ENCODE peak calls at places on chromosomes 1 and 21, in four cellular contexts. R is dorsolateral prefrontal cortex, D is lower leg skin, I is AG04450. W is an unnamed sample.

GRCh38 chr1:229769006-229769405 is 143.0 kb downstream of the URB2 start:
- DNase-seq in D (no peak), R (no peak), I (no peak), W (no peak)

GRCh38 chr1:42070996-42071395 is 82.2 kb upstream of the GUCA2B start:
- DNase-seq in R (no peak), D (no peak), I (no peak), W (no peak)

GRCh38 chr1:6129313-6129712 is 50.8 kb downstream of the CHD5 start:
- DNase-seq in D (no peak), I (no peak), R (no peak), W (no peak)

GRCh38 chr1:93617670-93618488 is 63.8 kb downstream of the BCAR3 start:
- DNase-seq in D (no peak), I (no peak), R (no peak), W (no peak)

GRCh38 chr1:110100335-110100734 is 11.9 kb upstream of the UBL4B start:
- DNase-seq in R (no peak), I (no peak), D (no peak), W (no peak)

GRCh38 chr1:185926562-185926961 is 192.4 kb downstream of the HMCN1 start:
- DNase-seq in D (no peak), R (no peak), I (no peak), W (no peak)

GRCh38 chr21:25722631-25723030 is 12.1 kb downstream of the ATP5PF start:
- DNase-seq in R (no peak), D (no peak), I (no peak), W (no peak)

GRCh38 chr1:203744008-203744972 is 20.7 kb upstream of the LAX1 start:
- DNase-seq in R (peak; percentile 52), I (no peak), D (peak; percentile 92), W (peak; percentile 27)

GRCh38 chr1:203985676-203986075 is 87.2 kb upstream of the SOX13 start:
- DNase-seq in R (no peak), I (no peak), D (no peak), W (no peak)

GRCh38 chr21:33123396-33124120 is 53.6 kb downstream of the OLIG1 start:
- DNase-seq in D (no peak), I (no peak), R (no peak), W (no peak)

GRCh38 chr1:23559985-23560755 is 869 bp upstream of the ID3 start:
- DNase-seq in D (no peak), I (no peak), R (no peak), W (peak; percentile 84)

GRCh38 chr21:33976082-33976979 is 60.7 kb upstream of the ATP5PO start:
- DNase-seq in I (peak; percentile 78), D (no peak), R (no peak), W (peak; percentile 93)

GRCh38 chr21:45388011-45388521 is 16.9 kb upstream of the COL18A1 start:
- DNase-seq in D (peak; percentile 78), R (no peak), I (no peak), W (no peak)

GRCh38 chr1:54396280-54396903 is 9.8 kb downstream of the SSBP3 start:
- DNase-seq in D (no peak), I (no peak), R (no peak), W (no peak)

GRCh38 chr1:76082084-76082483 is 7.5 kb downstream of the ST6GALNAC3 start:
- DNase-seq in R (no peak), I (no peak), D (no peak), W (no peak)

GRCh38 chr1:99561952-99562351 is 84.0 kb upstream of the PALMD start:
- DNase-seq in R (no peak), D (no peak), I (no peak), W (no peak)

GRCh38 chr1:200733907-200734306 is 4.8 kb upstream of the CAMSAP2 start:
- DNase-seq in D (no peak), R (no peak), I (no peak), W (peak; percentile 15)

GRCh38 chr1:226985239-226985838 is 45.2 kb downstream of the COQ8A start:
- DNase-seq in D (peak; percentile 68), I (no peak), R (no peak), W (no peak)

GRCh38 chr21:32803651-32804050 is 32.1 kb upstream of the PAXBP1 start:
- DNase-seq in I (no peak), R (no peak), D (no peak), W (no peak)

GRCh38 chr1:19046972-19047371 is 90.5 kb upstream of the IFFO2 start:
- DNase-seq in I (no peak), R (no peak), D (peak; percentile 72), W (no peak)

GRCh38 chr1:81547261-81547911 is 253.3 kb upstream of the ADGRL2 start:
- DNase-seq in I (no peak), R (no peak), D (no peak), W (no peak)

GRCh38 chr1:86137458-86137857 is 19.1 kb downstream of the COL24A1 start:
- DNase-seq in D (no peak), R (no peak), I (peak; percentile 81), W (peak; percentile 92)

GRCh38 chr1:237976345-237976744 is 85.6 kb upstream of the ZP4 start:
- DNase-seq in I (no peak), D (no peak), R (no peak), W (no peak)

GRCh38 chr21:28215214-28215954 is 777.3 kb downstream of the LTN1 start:
- DNase-seq in D (no peak), R (no peak), I (no peak), W (no peak)

GRCh38 chr1:217713223-217713622 is 82.1 kb downstream of the SPATA17 start:
- DNase-seq in R (no peak), I (no peak), D (no peak), W (peak; percentile 2)

GRCh38 chr1:105894006-105894405 is 1162.5 kb upstream of the PRMT6 start:
- DNase-seq in D (no peak), R (no peak), I (no peak), W (no peak)

GRCh38 chr1:41495171-41495948 is 10.9 kb upstream of the EDN2 start:
- DNase-seq in R (no peak), D (no peak), I (no peak), W (no peak)

GRCh38 chr1:99645699-99646531 is at the start of gene PALMD:
- DNase-seq in D (peak; percentile 91), I (no peak), R (no peak), W (no peak)

GRCh38 chr21:35303085-35303484 is 254.0 kb upstream of the RUNX1 start:
- DNase-seq in I (peak; percentile 66), R (no peak), D (no peak), W (peak; percentile 66)

GRCh38 chr1:21839337-21840037 is 27.4 kb downstream of the LDLRAD2 start:
- DNase-seq in R (no peak), D (no peak), I (no peak), W (no peak)

GRCh38 chr1:183821309-183822080 is 16.6 kb downstream of the RGL1 start:
- DNase-seq in D (no peak), I (no peak), R (no peak), W (no peak)

GRCh38 chr1:14769486-14770274 is 171.2 kb downstream of the KAZN start:
- DNase-seq in I (no peak), D (no peak), R (no peak), W (no peak)
- TF ChIP-seq CTCF in I (no peak), D (no peak), R (no peak), W (no peak)

GRCh38 chr1:11731719-11732283 is 4.1 kb upstream of the AGTRAP start:
- DNase-seq in I (peak; percentile 37), D (peak; percentile 91), R (peak; percentile 84), W (peak; percentile 46)
- H3K4me3 ChIP-seq in I (peak overlapping the region; percentile 63), D (no peak overlapping the region), R (peak overlapping the region; percentile 52), W (peak overlapping the region; percentile 24)

GRCh38 chr1:1624443-1625403 is 7.2 kb upstream of the MMP23B start:
- DNase-seq in R (no peak), D (no peak), I (no peak), W (no peak)
- TF ChIP-seq CTCF in R (no peak), D (no peak), I (no peak), W (no peak)

DNA sequence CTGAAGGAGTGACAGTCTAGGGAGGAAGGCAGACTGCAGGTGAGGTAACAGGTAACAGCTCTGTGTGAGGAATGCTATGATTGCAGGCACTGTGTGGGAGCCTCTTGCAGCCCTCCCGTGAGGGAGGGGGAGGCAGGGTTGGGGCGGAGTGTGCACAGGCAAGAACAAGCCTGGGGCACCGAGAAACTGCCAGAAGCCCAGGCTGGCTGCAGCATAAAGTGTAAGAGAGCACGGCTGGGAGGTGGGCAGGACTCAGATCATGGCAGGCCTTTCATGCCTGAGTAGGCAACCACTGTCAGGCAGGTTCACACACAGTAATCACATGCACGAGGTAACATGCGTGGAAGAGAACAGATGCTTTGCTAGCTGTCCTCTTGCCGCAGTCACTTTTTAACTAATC is 11.3 kb upstream of the RHEX start:
- DNase-seq in I (no peak), R (no peak), D (no peak), W (no peak)
- H3K4me3 ChIP-seq in I (no peak overlapping the region), R (no peak overlapping the region), D (no peak overlapping the region), W (no peak overlapping the region)

GRCh38 chr1:161725888-161726630 is 4.7 kb downstream of the FCRLB start:
- DNase-seq in I (no peak), D (peak; percentile 91), R (peak; percentile 75), W (no peak)
- TF ChIP-seq CTCF in I (peak; percentile 57), D (no peak), R (no peak), W (peak; percentile 41)

GRCh38 chr21:41407541-41408460 is 18.2 kb upstream of the MX1 start:
- DNase-seq in I (no peak), R (no peak), D (peak; percentile 54), W (no peak)

GRCh38 chr21:41402796-41403195 is 23.2 kb upstream of the MX1 start:
- DNase-seq in R (no peak), I (no peak), D (peak; percentile 85), W (no peak)

GRCh38 chr21:41403331-41403730 is 22.7 kb upstream of the MX1 start:
- DNase-seq in I (no peak), R (no peak), D (peak; percentile 46), W (no peak)

GRCh38 chr21:41403966-41404365 is 22.1 kb upstream of the MX1 start:
- DNase-seq in R (no peak), I (no peak), D (peak; percentile 82), W (no peak)

GRCh38 chr21:41406340-41406739 is 19.7 kb upstream of the MX1 start:
- DNase-seq in D (peak; percentile 23), I (no peak), R (no peak), W (no peak)
- H3K4me3 ChIP-seq in D (no peak overlapping the region), I (no peak overlapping the region), R (no peak overlapping the region), W (no peak overlapping the region)

GRCh38 chr1:26471201-26471497 is 1.1 kb upstream of the HMGN2 start:
- DNase-seq in I (no peak), R (no peak), D (no peak), W (no peak)

GRCh38 chr1:26471498-26472329 is 526 bp upstream of the HMGN2 start:
- DNase-seq in I (peak; percentile 32), R (peak; percentile 78), D (peak; percentile 93), W (peak; percentile 23)

GRCh38 chr1:26469558-26469957 is 2.7 kb upstream of the HMGN2 start:
- DNase-seq in R (no peak), D (peak; percentile 79), I (no peak), W (no peak)

GRCh38 chr1:26472330-26472900 is at the start of gene HMGN2:
- DNase-seq in R (peak; percentile 92), D (peak; percentile 99), I (peak; percentile 60), W (peak; percentile 63)

GRCh38 chr1:26468911-26469310 is 3.3 kb upstream of the HMGN2 start:
- DNase-seq in I (no peak), D (no peak), R (peak; percentile 45), W (no peak)
- TF ChIP-seq CTCF in I (no peak), D (no peak), R (no peak), W (no peak)

GRCh38 chr21:43975469-43976098 is 36.5 kb upstream of the TRAPPC10 start:
- DNase-seq in D (peak; percentile 94), I (peak; percentile 8), R (peak; percentile 85), W (peak; percentile 23)
- H3K4me3 ChIP-seq in D (no peak overlapping the region), I (no peak overlapping the region), R (no peak overlapping the region), W (no peak overlapping the region)

GRCh38 chr21:31117046-31117916 is 79.0 kb upstream of the KRTAP19-8 start:
- DNase-seq in I (peak; percentile 24), R (no peak), D (no peak), W (peak; percentile 53)
- TF ChIP-seq CTCF in I (no peak), R (no peak), D (no peak), W (no peak)

W was measured in astrocyte of the cerebellum.